ENCODE peak calls at places on chromosomes 7 and 10, in ten cellular contexts. One of them, this sample, is unnamed. For H3K4me1, the result is how much of the 10 kb centered on the place peaks cover.

GRCh38 chr10:46224414-46224682 is 62.4 kb upstream of the ANTXRL start:
- DNase-seq in MM.1S: no peak
- DNase-seq in GM23338: no peak
- DNase-seq in CD4-positive, CD25-positive, alpha-beta regulatory T cell: no peak
- DNase-seq in left lung: no peak
- DNase-seq in GM23248: no peak
- DNase-seq in psoas muscle: no peak
- DNase-seq in foreskin keratinocyte: no peak
- DNase-seq in hepatocyte: no peak
- DNase-seq in tibial nerve: no peak
- DNase-seq in this sample: no peak

GRCh38 chr7:3028071-3028766 is 15.4 kb downstream of the CARD11 start:
- DNase-seq in MM.1S: no peak
- DNase-seq in GM23338: no peak
- DNase-seq in CD4-positive, CD25-positive, alpha-beta regulatory T cell: no peak
- DNase-seq in left lung: peak
- DNase-seq in GM23248: peak
- DNase-seq in psoas muscle: peak
- DNase-seq in foreskin keratinocyte: peak
- DNase-seq in hepatocyte: peak
- DNase-seq in tibial nerve: peak
- DNase-seq in this sample: no peak

GRCh38 chr7:69599879-69600764 is 1.8 kb downstream of the AUTS2 start:
- DNase-seq in MM.1S: no peak
- DNase-seq in GM23338: peak
- DNase-seq in CD4-positive, CD25-positive, alpha-beta regulatory T cell: no peak
- DNase-seq in left lung: no peak
- DNase-seq in GM23248: peak
- DNase-seq in psoas muscle: peak
- DNase-seq in foreskin keratinocyte: no peak
- DNase-seq in hepatocyte: peak
- DNase-seq in tibial nerve: peak
- DNase-seq in this sample: peak

GRCh38 chr7:23058412-23059096 is 44.6 kb upstream of the HYCC1 start:
- DNase-seq in MM.1S: no peak
- DNase-seq in GM23338: no peak
- DNase-seq in CD4-positive, CD25-positive, alpha-beta regulatory T cell: no peak
- DNase-seq in left lung: no peak
- DNase-seq in GM23248: peak
- DNase-seq in psoas muscle: no peak
- DNase-seq in foreskin keratinocyte: no peak
- DNase-seq in hepatocyte: no peak
- DNase-seq in tibial nerve: no peak
- DNase-seq in this sample: no peak

GRCh38 chr10:132001238-132001977 is 19.7 kb upstream of the BNIP3 start:
- DNase-seq in MM.1S: peak
- DNase-seq in GM23338: peak
- DNase-seq in CD4-positive, CD25-positive, alpha-beta regulatory T cell: no peak
- DNase-seq in left lung: peak
- DNase-seq in GM23248: no peak
- DNase-seq in psoas muscle: no peak
- DNase-seq in foreskin keratinocyte: no peak
- DNase-seq in hepatocyte: no peak
- DNase-seq in tibial nerve: no peak
- DNase-seq in this sample: no peak

GRCh38 chr7:158811461-158811860 is 17.8 kb downstream of the ESYT2 start:
- DNase-seq in MM.1S: no peak
- DNase-seq in GM23338: no peak
- DNase-seq in CD4-positive, CD25-positive, alpha-beta regulatory T cell: no peak
- DNase-seq in left lung: no peak
- DNase-seq in GM23248: peak
- DNase-seq in psoas muscle: peak
- DNase-seq in foreskin keratinocyte: peak
- DNase-seq in hepatocyte: peak
- DNase-seq in tibial nerve: peak
- DNase-seq in this sample: no peak

GRCh38 chr7:28560771-28561170 is 148.5 kb downstream of the CREB5 start:
- DNase-seq in MM.1S: no peak
- DNase-seq in GM23338: no peak
- DNase-seq in CD4-positive, CD25-positive, alpha-beta regulatory T cell: no peak
- DNase-seq in left lung: no peak
- DNase-seq in GM23248: no peak
- DNase-seq in psoas muscle: no peak
- DNase-seq in foreskin keratinocyte: no peak
- DNase-seq in hepatocyte: no peak
- DNase-seq in tibial nerve: no peak
- DNase-seq in this sample: no peak

GRCh38 chr7:26337232-26337865 is 45.7 kb downstream of the SNX10 start:
- DNase-seq in MM.1S: no peak
- DNase-seq in GM23338: no peak
- DNase-seq in CD4-positive, CD25-positive, alpha-beta regulatory T cell: no peak
- DNase-seq in left lung: no peak
- DNase-seq in GM23248: no peak
- DNase-seq in psoas muscle: no peak
- DNase-seq in foreskin keratinocyte: no peak
- DNase-seq in hepatocyte: no peak
- DNase-seq in tibial nerve: no peak
- DNase-seq in this sample: no peak

GRCh38 chr7:22238354-22239311 is 118.3 kb downstream of the RAPGEF5 start:
- DNase-seq in MM.1S: no peak
- DNase-seq in GM23338: no peak
- DNase-seq in CD4-positive, CD25-positive, alpha-beta regulatory T cell: no peak
- DNase-seq in left lung: no peak
- DNase-seq in GM23248: peak
- DNase-seq in psoas muscle: no peak
- DNase-seq in foreskin keratinocyte: peak
- DNase-seq in hepatocyte: no peak
- DNase-seq in tibial nerve: no peak
- DNase-seq in this sample: no peak

GRCh38 chr7:27910341-27910740 is 170.4 kb downstream of the TAX1BP1 start:
- DNase-seq in MM.1S: no peak
- DNase-seq in GM23338: peak
- DNase-seq in CD4-positive, CD25-positive, alpha-beta regulatory T cell: no peak
- DNase-seq in left lung: no peak
- DNase-seq in GM23248: peak
- DNase-seq in psoas muscle: no peak
- DNase-seq in foreskin keratinocyte: no peak
- DNase-seq in hepatocyte: no peak
- DNase-seq in tibial nerve: no peak
- DNase-seq in this sample: no peak

GRCh38 chr7:170551-171363 is 21.6 kb upstream of the FAM20C start:
- DNase-seq in MM.1S: no peak
- DNase-seq in GM23338: no peak
- DNase-seq in CD4-positive, CD25-positive, alpha-beta regulatory T cell: no peak
- DNase-seq in left lung: peak
- DNase-seq in GM23248: no peak
- DNase-seq in psoas muscle: no peak
- DNase-seq in foreskin keratinocyte: no peak
- DNase-seq in hepatocyte: no peak
- DNase-seq in tibial nerve: no peak
- DNase-seq in this sample: no peak

GRCh38 chr10:11830836-11831519 is 7.8 kb downstream of the PROSER2 start:
- DNase-seq in MM.1S: no peak
- DNase-seq in GM23338: no peak
- DNase-seq in CD4-positive, CD25-positive, alpha-beta regulatory T cell: no peak
- DNase-seq in left lung: no peak
- DNase-seq in GM23248: no peak
- DNase-seq in psoas muscle: no peak
- DNase-seq in foreskin keratinocyte: peak
- DNase-seq in hepatocyte: peak
- DNase-seq in tibial nerve: no peak
- DNase-seq in this sample: no peak

GRCh38 chr10:127133672-127134500 is 62.5 kb downstream of the INSYN2A start:
- DNase-seq in MM.1S: no peak
- DNase-seq in GM23338: no peak
- DNase-seq in CD4-positive, CD25-positive, alpha-beta regulatory T cell: no peak
- DNase-seq in left lung: no peak
- DNase-seq in GM23248: peak
- DNase-seq in psoas muscle: no peak
- DNase-seq in foreskin keratinocyte: no peak
- DNase-seq in hepatocyte: no peak
- DNase-seq in tibial nerve: no peak
- DNase-seq in this sample: no peak

GRCh38 chr7:2209146-2209960 is 23.4 kb downstream of the MAD1L1 start:
- DNase-seq in MM.1S: no peak
- DNase-seq in GM23338: peak
- DNase-seq in CD4-positive, CD25-positive, alpha-beta regulatory T cell: peak
- DNase-seq in left lung: peak
- DNase-seq in GM23248: peak
- DNase-seq in psoas muscle: peak
- DNase-seq in foreskin keratinocyte: no peak
- DNase-seq in hepatocyte: peak
- DNase-seq in tibial nerve: peak
- DNase-seq in this sample: peak

GRCh38 chr7:50644586-50644985 is 79.4 kb upstream of the DDC start:
- DNase-seq in MM.1S: no peak
- DNase-seq in GM23338: no peak
- DNase-seq in CD4-positive, CD25-positive, alpha-beta regulatory T cell: no peak
- DNase-seq in left lung: no peak
- DNase-seq in GM23248: no peak
- DNase-seq in psoas muscle: no peak
- DNase-seq in foreskin keratinocyte: no peak
- DNase-seq in hepatocyte: no peak
- DNase-seq in tibial nerve: peak
- DNase-seq in this sample: no peak

GRCh38 chr10:3068968-3069737 is 1.8 kb downstream of the PFKP start:
- DNase-seq in MM.1S: no peak
- DNase-seq in GM23338: peak
- DNase-seq in CD4-positive, CD25-positive, alpha-beta regulatory T cell: no peak
- DNase-seq in left lung: no peak
- DNase-seq in GM23248: peak
- DNase-seq in psoas muscle: no peak
- DNase-seq in foreskin keratinocyte: no peak
- DNase-seq in hepatocyte: peak
- DNase-seq in tibial nerve: no peak
- DNase-seq in this sample: peak

DNA sequence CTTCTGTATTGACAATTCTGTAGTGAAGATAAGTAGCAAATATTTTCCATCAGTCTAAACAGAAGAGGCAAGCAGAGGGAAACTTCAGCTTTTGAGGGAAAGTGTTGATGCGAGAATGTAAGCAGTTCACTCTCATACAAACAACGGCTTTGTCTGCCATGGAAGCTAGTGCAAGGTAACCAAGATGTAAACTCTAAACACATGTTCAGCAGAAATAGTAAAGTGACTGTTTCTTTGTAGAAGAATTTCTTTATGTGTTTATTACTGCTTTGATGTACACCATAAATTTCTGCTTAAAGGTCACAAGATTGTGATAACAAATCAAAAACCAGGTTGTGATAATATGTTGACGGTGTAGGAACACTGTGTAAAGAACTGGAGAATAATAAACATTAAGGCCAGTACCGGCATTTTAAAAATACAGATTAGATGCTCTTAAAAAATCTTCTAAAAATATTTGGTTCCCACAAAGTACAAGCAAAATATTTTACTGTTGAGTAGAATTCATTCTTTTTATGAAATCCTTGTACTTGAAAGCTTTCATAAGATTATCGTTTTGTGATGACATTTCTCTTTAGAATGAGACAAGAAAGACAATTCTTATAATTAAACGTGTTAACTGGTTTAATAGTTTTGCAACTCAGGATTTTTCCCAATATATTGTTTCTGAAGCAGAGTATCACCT is 34.2 kb downstream of the SEMA3C start:
- DNase-seq in MM.1S: no peak
- DNase-seq in GM23338: no peak
- DNase-seq in CD4-positive, CD25-positive, alpha-beta regulatory T cell: no peak
- DNase-seq in left lung: no peak
- DNase-seq in GM23248: peak
- DNase-seq in psoas muscle: no peak
- DNase-seq in foreskin keratinocyte: no peak
- DNase-seq in hepatocyte: no peak
- DNase-seq in tibial nerve: no peak
- DNase-seq in this sample: no peak
- H3K4me1 ChIP-seq in MM.1S: under half
- H3K4me1 ChIP-seq in GM23338: under half
- H3K4me1 ChIP-seq in CD4-positive, CD25-positive, alpha-beta regulatory T cell: under half
- H3K4me1 ChIP-seq in left lung: under half
- H3K4me1 ChIP-seq in GM23248: half or more
- H3K4me1 ChIP-seq in psoas muscle: under half
- H3K4me1 ChIP-seq in foreskin keratinocyte: under half
- H3K4me1 ChIP-seq in hepatocyte: under half
- H3K4me1 ChIP-seq in tibial nerve: under half
- H3K4me1 ChIP-seq in this sample: under half

DNA sequence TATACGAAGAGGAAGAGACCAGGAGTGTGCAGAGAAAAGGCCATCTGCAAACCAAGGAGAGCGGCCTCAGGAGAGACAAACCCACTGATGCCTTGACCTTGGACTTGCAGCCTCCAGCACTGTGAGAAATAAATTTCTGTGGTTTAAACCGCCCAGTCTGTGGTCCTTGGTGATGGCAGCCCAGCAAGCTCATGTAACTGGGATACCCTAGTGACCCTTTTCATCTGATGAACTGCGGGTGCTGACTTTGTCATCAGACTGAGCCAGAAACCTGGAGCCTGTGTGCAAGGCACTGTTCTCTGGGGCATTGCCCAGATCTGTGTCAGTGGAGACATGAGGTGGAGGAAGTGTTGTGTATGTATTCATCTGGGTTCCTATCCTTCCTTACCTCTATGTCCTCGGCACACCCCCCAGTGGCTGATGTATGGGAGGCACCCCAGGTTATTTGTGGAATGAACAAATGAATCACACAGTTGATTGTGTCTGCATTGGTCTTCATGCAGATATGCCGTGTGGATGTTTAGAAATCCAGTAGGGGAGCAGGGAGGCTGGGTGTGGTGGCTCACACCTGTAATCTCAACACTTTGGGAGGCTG is 64.5 kb upstream of the BTBD16 start:
- DNase-seq in MM.1S: no peak
- DNase-seq in GM23338: no peak
- DNase-seq in CD4-positive, CD25-positive, alpha-beta regulatory T cell: no peak
- DNase-seq in left lung: no peak
- DNase-seq in GM23248: peak
- DNase-seq in psoas muscle: no peak
- DNase-seq in foreskin keratinocyte: no peak
- DNase-seq in hepatocyte: no peak
- DNase-seq in tibial nerve: no peak
- DNase-seq in this sample: no peak
- H3K27ac ChIP-seq in MM.1S: no peak
- H3K27ac ChIP-seq in GM23338: no peak
- H3K27ac ChIP-seq in CD4-positive, CD25-positive, alpha-beta regulatory T cell: no peak
- H3K27ac ChIP-seq in left lung: no peak
- H3K27ac ChIP-seq in GM23248: no peak
- H3K27ac ChIP-seq in psoas muscle: no peak
- H3K27ac ChIP-seq in foreskin keratinocyte: no peak
- H3K27ac ChIP-seq in hepatocyte: no peak
- H3K27ac ChIP-seq in tibial nerve: no peak
- H3K27ac ChIP-seq in this sample: no peak

GRCh38 chr7:44976746-44977196 is 2.0 kb downstream of the MYO1G start:
- DNase-seq in MM.1S: no peak
- DNase-seq in GM23338: no peak
- DNase-seq in CD4-positive, CD25-positive, alpha-beta regulatory T cell: no peak
- DNase-seq in left lung: no peak
- DNase-seq in GM23248: no peak
- DNase-seq in psoas muscle: no peak
- DNase-seq in foreskin keratinocyte: no peak
- DNase-seq in hepatocyte: no peak
- DNase-seq in tibial nerve: no peak
- DNase-seq in this sample: no peak
- H3K4me1 ChIP-seq in MM.1S: under half
- H3K4me1 ChIP-seq in GM23338: under half
- H3K4me1 ChIP-seq in CD4-positive, CD25-positive, alpha-beta regulatory T cell: half or more
- H3K4me1 ChIP-seq in left lung: half or more
- H3K4me1 ChIP-seq in GM23248: under half
- H3K4me1 ChIP-seq in psoas muscle: under half
- H3K4me1 ChIP-seq in foreskin keratinocyte: under half
- H3K4me1 ChIP-seq in hepatocyte: under half
- H3K4me1 ChIP-seq in tibial nerve: under half
- H3K4me1 ChIP-seq in this sample: under half

GRCh38 chr7:47326220-47326619 is 255.7 kb downstream of the TNS3 start:
- DNase-seq in MM.1S: no peak
- DNase-seq in GM23338: peak
- DNase-seq in CD4-positive, CD25-positive, alpha-beta regulatory T cell: no peak
- DNase-seq in left lung: no peak
- DNase-seq in GM23248: peak
- DNase-seq in psoas muscle: no peak
- DNase-seq in foreskin keratinocyte: peak
- DNase-seq in hepatocyte: peak
- DNase-seq in tibial nerve: no peak
- DNase-seq in this sample: no peak
- H3K27ac ChIP-seq in MM.1S: no peak
- H3K27ac ChIP-seq in GM23338: no peak
- H3K27ac ChIP-seq in CD4-positive, CD25-positive, alpha-beta regulatory T cell: no peak
- H3K27ac ChIP-seq in left lung: peak
- H3K27ac ChIP-seq in GM23248: peak
- H3K27ac ChIP-seq in psoas muscle: no peak
- H3K27ac ChIP-seq in foreskin keratinocyte: no peak
- H3K27ac ChIP-seq in hepatocyte: peak
- H3K27ac ChIP-seq in tibial nerve: peak
- H3K27ac ChIP-seq in this sample: peak